ENCODE peak calls at places on chromosomes 16 and 17, in four cellular contexts. A is H1, G is HepG2, D is K562. B is an unnamed sample. For H4K20me1, the result is how much of the 10 kb centered on the place peaks cover.

GRCh38 chr16:66695935-66696668 is 441 bp downstream of the CMTM4 start:
- DNase-seq in A (no peak), G (no peak), D (peak), B (peak)

GRCh38 chr16:48212033-48212432 is 32.1 kb upstream of the LONP2 start:
- DNase-seq in A (no peak), G (no peak), D (no peak), B (no peak)

GRCh38 chr16:874366-875181 is 74.0 kb upstream of the GNG13 start:
- DNase-seq in A (no peak), G (no peak), D (peak), B (no peak)

GRCh38 chr17:40348136-40348504 is 16.4 kb downstream of the GJD3 start:
- DNase-seq in A (no peak), G (no peak), D (no peak), B (no peak)

GRCh38 chr16:5951486-5951885 is 853.9 kb upstream of the EEF2KMT start:
- DNase-seq in A (no peak), G (no peak), D (no peak), B (no peak)

GRCh38 chr17:38663125-38663751 is 11.5 kb downstream of the EPOP start:
- DNase-seq in A (peak), G (peak), D (peak), B (peak)

GRCh38 chr17:1783834-1784611 is 22.2 kb downstream of the SERPINF1 start:
- DNase-seq in A (no peak), G (peak), D (peak), B (peak)

GRCh38 chr17:77729587-77729986 is 228.9 kb upstream of the TNRC6C start:
- DNase-seq in A (no peak), G (no peak), D (no peak), B (no peak)

GRCh38 chr17:45963889-45964288 is 35.2 kb upstream of the STH start:
- DNase-seq in A (no peak), G (no peak), D (no peak), B (no peak)

GRCh38 chr16:17835118-17835949 is 364.6 kb upstream of the XYLT1 start:
- DNase-seq in A (no peak), G (no peak), D (no peak), B (no peak)

GRCh38 chr17:75019710-75020109 is 7.2 kb downstream of the MRPL58 start:
- DNase-seq in A (no peak), G (no peak), D (no peak), B (no peak)

GRCh38 chr17:4852504-4853075 is 19.4 kb downstream of the MINK1 start:
- DNase-seq in A (no peak), G (peak), D (peak), B (peak)

GRCh38 chr16:14172200-14172805 is 101.2 kb downstream of the MRTFB start:
- DNase-seq in A (no peak), G (peak), D (no peak), B (no peak)

GRCh38 chr16:25135239-25135878 is 23.8 kb downstream of the LCMT1 start:
- DNase-seq in A (no peak), G (peak), D (no peak), B (no peak)

GRCh38 chr16:52548261-52549010 is 1.5 kb upstream of the TOX3 start:
- DNase-seq in A (no peak), G (peak), D (no peak), B (no peak)

GRCh38 chr16:49604602-49605001 is 231.0 kb downstream of the C16orf78 start:
- DNase-seq in A (no peak), G (no peak), D (no peak), B (no peak)
- H4K20me1 ChIP-seq in A (under half), G (under half), D (under half), B (under half)

GRCh38 chr16:86498155-86498651 is 12.1 kb upstream of the FOXF1 start:
- DNase-seq in A (no peak), G (no peak), D (no peak), B (no peak)
- H3K4me2 ChIP-seq in A (peak), G (no peak), D (no peak), B (no peak)

GRCh38 chr16:83058376-83058775 is 431.6 kb downstream of the CDH13 start:
- DNase-seq in A (no peak), G (no peak), D (no peak), B (no peak)

GRCh38 chr16:83054302-83054701 is 427.5 kb downstream of the CDH13 start:
- DNase-seq in A (no peak), G (no peak), D (no peak), B (peak)

DNA sequence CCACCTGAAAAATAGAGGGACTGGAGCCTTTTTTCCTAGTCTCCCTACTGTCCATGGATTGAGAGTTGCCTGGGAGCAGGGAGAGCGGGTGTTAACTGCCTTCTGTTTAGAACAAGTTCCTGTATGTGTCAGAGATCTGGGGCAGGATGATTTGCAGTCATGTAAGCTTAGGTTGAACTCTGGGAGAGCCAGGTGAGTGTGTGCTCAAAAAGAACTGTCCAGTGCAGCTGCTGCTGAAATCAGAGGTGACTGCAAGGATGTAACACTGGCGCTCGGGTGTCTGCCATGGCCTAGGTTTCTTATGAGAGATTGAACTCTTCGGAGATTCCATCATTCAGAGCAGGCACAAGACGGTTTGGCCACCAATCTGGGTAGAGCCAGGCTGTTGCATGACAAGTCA is 432.5 kb downstream of the CDH13 start:
- DNase-seq in A (no peak), G (no peak), D (no peak), B (no peak)
- TF ChIP-seq JUN in A (no peak), G (no peak), D (no peak), B (no peak)

DNA sequence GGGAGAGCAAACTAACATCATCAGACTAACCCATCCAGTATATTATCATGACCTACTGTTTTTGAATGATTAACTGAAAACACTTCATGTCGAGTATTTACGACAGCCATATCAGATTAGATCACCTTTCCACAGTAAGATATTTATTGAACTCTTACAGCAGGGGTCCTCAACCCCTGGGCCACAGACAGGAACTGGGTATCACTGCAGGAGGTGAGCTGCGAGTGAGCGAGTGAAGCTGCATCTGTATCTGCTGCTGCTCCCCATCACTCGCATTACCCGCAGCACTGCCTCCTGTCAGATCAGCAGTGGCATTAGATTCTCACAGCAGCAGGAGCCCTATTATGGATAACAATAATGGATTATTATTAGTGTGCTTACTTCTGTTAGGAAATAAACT is 59.5 kb downstream of the NETO2 start:
- DNase-seq in A (no peak), G (no peak), D (no peak), B (no peak)
- H4K20me1 ChIP-seq in A (under half), G (under half), D (under half), B (under half)

GRCh38 chr17:21125862-21126261 is 902 bp upstream of the DHRS7B start:
- DNase-seq in A (no peak), G (no peak), D (no peak), B (peak)
- H3K4me2 ChIP-seq in A (peak), G (peak), D (peak), B (peak)

GRCh38 chr16:63850979-63851378 is 1270.9 kb downstream of the CDH11 start:
- DNase-seq in A (no peak), G (no peak), D (no peak), B (no peak)

DNA sequence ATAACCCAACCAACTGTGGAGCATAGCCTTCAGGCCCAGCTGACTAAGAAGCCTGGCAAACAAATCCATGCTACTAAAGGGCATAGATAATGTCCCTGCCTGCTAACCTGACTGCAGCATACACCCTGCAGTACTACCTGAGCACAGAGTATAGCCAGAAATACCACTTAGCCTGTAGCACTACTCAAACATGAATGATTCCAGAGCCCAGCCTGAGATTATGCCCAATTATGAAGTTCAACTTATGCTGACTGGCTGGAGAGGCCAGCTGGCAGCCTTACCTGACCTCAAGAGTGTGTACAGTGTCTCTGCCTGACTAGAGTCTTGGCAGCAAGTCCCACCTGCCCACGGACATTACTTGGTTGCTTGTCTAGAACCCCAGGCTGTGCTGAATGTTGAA is 1265.3 kb downstream of the CDH11 start:
- DNase-seq in A (no peak), G (no peak), D (no peak), B (no peak)
- TF ChIP-seq JUN in A (no peak), G (no peak), D (no peak), B (no peak)

DNA sequence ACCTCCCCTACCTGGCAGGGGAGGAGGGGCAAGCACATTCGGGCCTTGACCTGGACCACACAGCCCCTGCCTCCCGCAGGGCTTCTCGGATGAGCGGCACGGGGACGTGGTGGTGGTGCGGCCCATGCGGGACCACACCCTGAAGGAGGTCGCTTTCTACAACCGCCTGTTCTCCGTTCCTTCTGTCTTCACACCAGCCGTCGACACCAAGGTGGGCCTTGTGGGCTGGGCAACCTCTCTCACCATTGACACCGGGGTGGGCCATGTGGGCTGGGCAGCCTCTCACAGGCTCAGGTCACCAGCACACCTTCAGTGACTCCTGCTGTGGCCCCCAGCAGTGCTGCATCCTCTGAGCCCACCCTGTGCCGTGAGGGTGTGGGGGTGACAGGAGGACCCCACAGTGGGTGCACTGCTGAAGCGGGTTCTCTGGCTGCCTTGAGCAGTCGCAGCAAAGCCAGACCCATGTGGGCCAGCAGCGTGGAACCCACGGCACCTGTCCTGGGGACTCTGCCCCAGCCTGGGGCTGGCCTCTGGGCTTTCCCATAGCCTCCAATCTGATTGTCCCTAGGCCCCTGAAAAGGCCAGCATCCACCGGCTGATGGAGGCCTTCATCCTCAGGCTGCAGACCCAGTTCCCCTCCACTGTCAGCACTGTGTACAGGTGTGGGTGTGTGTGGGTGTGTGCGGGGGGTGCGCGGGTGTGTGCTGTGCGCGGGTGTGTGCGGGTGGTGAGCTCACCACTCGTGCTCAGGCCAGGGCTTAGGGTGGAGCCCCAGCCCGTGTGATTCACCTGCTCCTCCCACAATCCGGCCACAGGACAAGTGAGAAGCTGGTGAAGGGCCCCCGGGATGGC is 7.5 kb downstream of the CTU2 start:
- DNase-seq in A (no peak), G (no peak), D (peak), B (no peak)
- H4K20me1 ChIP-seq in A (under half), G (under half), D (under half), B (under half)

DNA sequence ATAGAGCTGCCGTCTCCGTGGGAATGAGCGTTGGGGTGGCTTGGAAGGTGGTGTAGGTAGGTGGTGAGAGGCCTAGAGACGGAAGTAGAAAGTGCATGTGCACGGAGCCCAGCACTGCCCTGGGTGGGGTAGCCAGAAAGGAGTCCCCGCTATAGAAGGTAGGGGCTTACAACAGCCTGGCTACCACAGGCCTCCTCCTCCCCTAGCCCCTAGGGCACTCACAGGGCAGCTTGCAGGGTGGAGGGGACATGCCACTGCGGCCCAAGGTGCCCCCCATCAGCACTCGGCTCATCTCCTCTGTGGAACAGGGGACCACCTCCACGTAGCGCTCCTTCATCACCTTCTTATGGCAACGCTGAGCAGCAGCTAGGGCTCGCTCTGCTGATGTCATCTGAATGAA is 5.0 kb downstream of the ESRP2 start:
- DNase-seq in A (no peak), G (no peak), D (no peak), B (no peak)
- H3K4me2 ChIP-seq in A (no peak), G (no peak), D (no peak), B (no peak)

GRCh38 chr17:48048321-48049140 is at the start of gene NFE2L1:
- DNase-seq in A (peak), G (peak), D (peak), B (peak)
- TF ChIP-seq JUN in A (no peak), G (no peak), D (no peak), B (no peak)

GRCh38 chr17:82083533-82084359 is 14.3 kb downstream of the FASN start:
- DNase-seq in A (no peak), G (no peak), D (no peak), B (no peak)
- H4K20me1 ChIP-seq in A (half or more), G (half or more), D (under half), B (under half)